ENCODE peak calls at places on chromosomes 2 and 18, in nine cellular contexts. One of them, this sample, is unnamed.

GRCh38 chr2:194819367-194819766 is 837.7 kb upstream of the SLC39A10 start:
- DNase-seq in COR-L47: peak; percentile 3
- DNase-seq in GM10248: no peak
- DNase-seq in hippocampal formation: no peak
- DNase-seq in fibroblast of the aortic adventitia: no peak
- DNase-seq in stimulated activated CD4-positive, alpha-beta T cell treated with anti-CD3 and anti-CD28 coated beads, Interleukin-2, amount 100 ng/mL, for 48 hours: no peak
- DNase-seq in NCI-H146: peak; percentile 18
- DNase-seq in NCI-H82: peak; percentile 45
- DNase-seq in activated T-cell treated with anti-CD3 and anti-CD28 coated beads for 24 hours: no peak
- DNase-seq in this sample: no peak

GRCh38 chr2:47065771-47066380 is 89.2 kb downstream of the STPG4 start:
- DNase-seq in COR-L47: no peak
- DNase-seq in GM10248: no peak
- DNase-seq in hippocampal formation: no peak
- DNase-seq in fibroblast of the aortic adventitia: peak; percentile 86
- DNase-seq in stimulated activated CD4-positive, alpha-beta T cell treated with anti-CD3 and anti-CD28 coated beads, Interleukin-2, amount 100 ng/mL, for 48 hours: no peak
- DNase-seq in NCI-H146: no peak
- DNase-seq in NCI-H82: no peak
- DNase-seq in activated T-cell treated with anti-CD3 and anti-CD28 coated beads for 24 hours: no peak
- DNase-seq in this sample: no peak

GRCh38 chr18:30094556-30094955 is 948.0 kb downstream of the DSC3 start:
- DNase-seq in COR-L47: no peak
- DNase-seq in GM10248: no peak
- DNase-seq in hippocampal formation: no peak
- DNase-seq in fibroblast of the aortic adventitia: peak; percentile 10
- DNase-seq in stimulated activated CD4-positive, alpha-beta T cell treated with anti-CD3 and anti-CD28 coated beads, Interleukin-2, amount 100 ng/mL, for 48 hours: no peak
- DNase-seq in NCI-H146: no peak
- DNase-seq in NCI-H82: no peak
- DNase-seq in activated T-cell treated with anti-CD3 and anti-CD28 coated beads for 24 hours: no peak
- DNase-seq in this sample: no peak

GRCh38 chr2:32562906-32563305 is 64.9 kb upstream of the TTC27 start:
- DNase-seq in COR-L47: no peak
- DNase-seq in GM10248: no peak
- DNase-seq in hippocampal formation: no peak
- DNase-seq in fibroblast of the aortic adventitia: no peak
- DNase-seq in stimulated activated CD4-positive, alpha-beta T cell treated with anti-CD3 and anti-CD28 coated beads, Interleukin-2, amount 100 ng/mL, for 48 hours: no peak
- DNase-seq in NCI-H146: no peak
- DNase-seq in NCI-H82: no peak
- DNase-seq in activated T-cell treated with anti-CD3 and anti-CD28 coated beads for 24 hours: no peak
- DNase-seq in this sample: no peak

GRCh38 chr2:88818381-88818780 is 126.9 kb downstream of the RPIA start:
- DNase-seq in COR-L47: no peak
- DNase-seq in GM10248: no peak
- DNase-seq in hippocampal formation: no peak
- DNase-seq in fibroblast of the aortic adventitia: no peak
- DNase-seq in stimulated activated CD4-positive, alpha-beta T cell treated with anti-CD3 and anti-CD28 coated beads, Interleukin-2, amount 100 ng/mL, for 48 hours: no peak
- DNase-seq in NCI-H146: no peak
- DNase-seq in NCI-H82: no peak
- DNase-seq in activated T-cell treated with anti-CD3 and anti-CD28 coated beads for 24 hours: no peak
- DNase-seq in this sample: no peak

GRCh38 chr18:53541924-53542323 is 682.5 kb downstream of the MBD2 start:
- DNase-seq in COR-L47: no peak
- DNase-seq in GM10248: no peak
- DNase-seq in hippocampal formation: no peak
- DNase-seq in fibroblast of the aortic adventitia: no peak
- DNase-seq in stimulated activated CD4-positive, alpha-beta T cell treated with anti-CD3 and anti-CD28 coated beads, Interleukin-2, amount 100 ng/mL, for 48 hours: no peak
- DNase-seq in NCI-H146: no peak
- DNase-seq in NCI-H82: no peak
- DNase-seq in activated T-cell treated with anti-CD3 and anti-CD28 coated beads for 24 hours: no peak
- DNase-seq in this sample: no peak

GRCh38 chr2:73776869-73777519 is 2.9 kb downstream of the DUSP11 start:
- DNase-seq in COR-L47: no peak
- DNase-seq in GM10248: no peak
- DNase-seq in hippocampal formation: no peak
- DNase-seq in fibroblast of the aortic adventitia: peak; percentile 12
- DNase-seq in stimulated activated CD4-positive, alpha-beta T cell treated with anti-CD3 and anti-CD28 coated beads, Interleukin-2, amount 100 ng/mL, for 48 hours: no peak
- DNase-seq in NCI-H146: no peak
- DNase-seq in NCI-H82: no peak
- DNase-seq in activated T-cell treated with anti-CD3 and anti-CD28 coated beads for 24 hours: no peak
- DNase-seq in this sample: no peak

GRCh38 chr2:16224298-16225045 is 284.1 kb downstream of the MYCN start:
- DNase-seq in COR-L47: no peak
- DNase-seq in GM10248: no peak
- DNase-seq in hippocampal formation: no peak
- DNase-seq in fibroblast of the aortic adventitia: no peak
- DNase-seq in stimulated activated CD4-positive, alpha-beta T cell treated with anti-CD3 and anti-CD28 coated beads, Interleukin-2, amount 100 ng/mL, for 48 hours: no peak
- DNase-seq in NCI-H146: no peak
- DNase-seq in NCI-H82: peak; percentile 94
- DNase-seq in activated T-cell treated with anti-CD3 and anti-CD28 coated beads for 24 hours: no peak
- DNase-seq in this sample: no peak

GRCh38 chr2:75153221-75153620 is 46.1 kb downstream of the TACR1 start:
- DNase-seq in COR-L47: no peak
- DNase-seq in GM10248: no peak
- DNase-seq in hippocampal formation: no peak
- DNase-seq in fibroblast of the aortic adventitia: no peak
- DNase-seq in stimulated activated CD4-positive, alpha-beta T cell treated with anti-CD3 and anti-CD28 coated beads, Interleukin-2, amount 100 ng/mL, for 48 hours: no peak
- DNase-seq in NCI-H146: peak; percentile 50
- DNase-seq in NCI-H82: no peak
- DNase-seq in activated T-cell treated with anti-CD3 and anti-CD28 coated beads for 24 hours: no peak
- DNase-seq in this sample: no peak

GRCh38 chr2:221254281-221254680 is 317.8 kb downstream of the EPHA4 start:
- DNase-seq in COR-L47: no peak
- DNase-seq in GM10248: no peak
- DNase-seq in hippocampal formation: no peak
- DNase-seq in fibroblast of the aortic adventitia: no peak
- DNase-seq in stimulated activated CD4-positive, alpha-beta T cell treated with anti-CD3 and anti-CD28 coated beads, Interleukin-2, amount 100 ng/mL, for 48 hours: no peak
- DNase-seq in NCI-H146: no peak
- DNase-seq in NCI-H82: peak; percentile 48
- DNase-seq in activated T-cell treated with anti-CD3 and anti-CD28 coated beads for 24 hours: no peak
- DNase-seq in this sample: no peak

GRCh38 chr2:32768387-32769174 is 140.7 kb downstream of the TTC27 start:
- DNase-seq in COR-L47: no peak
- DNase-seq in GM10248: no peak
- DNase-seq in hippocampal formation: no peak
- DNase-seq in fibroblast of the aortic adventitia: peak; percentile 73
- DNase-seq in stimulated activated CD4-positive, alpha-beta T cell treated with anti-CD3 and anti-CD28 coated beads, Interleukin-2, amount 100 ng/mL, for 48 hours: no peak
- DNase-seq in NCI-H146: no peak
- DNase-seq in NCI-H82: no peak
- DNase-seq in activated T-cell treated with anti-CD3 and anti-CD28 coated beads for 24 hours: no peak
- DNase-seq in this sample: no peak